ENCODE peak calls at places on chromosome 16, in eight cellular contexts. E, U, A, X, C, V, T and D are unnamed samples.
A peak's percentile ranks its signal among the peaks of the same experiment; 100 is the strongest.

GRCh38 chr16:30335598-30336474 is 19.3 kb downstream of the CD2BP2 start:
- DNase-seq in E (peak; percentile 28), U (no peak), A (peak; percentile 40), X (no peak), C (no peak), V (no peak), T (no peak), D (no peak)

GRCh38 chr16:76428858-76429257 is 151.7 kb downstream of the CNTNAP4 start:
- DNase-seq in E (peak; percentile 39), U (no peak), A (no peak), X (no peak), C (no peak), V (no peak), T (no peak), D (no peak)

GRCh38 chr16:66262253-66263167 is 104.0 kb upstream of the CDH5 start:
- DNase-seq in E (no peak), U (peak; percentile 31), A (peak; percentile 62), X (no peak), C (no peak), V (no peak), T (no peak), D (no peak)

GRCh38 chr16:14378684-14379467 is 251.2 kb downstream of the PARN start:
- DNase-seq in E (no peak), U (no peak), A (peak; percentile 42), X (peak; percentile 86), C (no peak), V (no peak), T (no peak), D (no peak)

GRCh38 chr16:69787883-69788282 is 25.8 kb downstream of the WWP2 start:
- DNase-seq in E (no peak), U (no peak), A (no peak), X (no peak), C (no peak), V (no peak), T (no peak), D (no peak)

GRCh38 chr16:64997121-64997520 is 124.7 kb downstream of the CDH11 start:
- DNase-seq in E (no peak), U (no peak), A (no peak), X (no peak), C (no peak), V (no peak), T (no peak), D (no peak)

GRCh38 chr16:10122546-10122945 is 59.7 kb downstream of the GRIN2A start:
- DNase-seq in E (no peak), U (no peak), A (no peak), X (peak; percentile 12), C (no peak), V (no peak), T (no peak), D (no peak)

GRCh38 chr16:35140293-35140986 is 1681.0 kb downstream of the TP53TG3F start:
- DNase-seq in E (no peak), U (no peak), A (no peak), X (no peak), C (no peak), V (no peak), T (no peak), D (no peak)

GRCh38 chr16:2422123-2422867 is 7.0 kb upstream of the CCNF start:
- DNase-seq in E (no peak), U (no peak), A (no peak), X (no peak), C (no peak), V (no peak), T (no peak), D (no peak)

GRCh38 chr16:35750701-35751104 is 2291.3 kb downstream of the TP53TG3F start:
- DNase-seq in E (no peak), U (no peak), A (no peak), X (no peak), C (no peak), V (no peak), T (no peak), D (no peak)

GRCh38 chr16:27242868-27243590 is 25.5 kb downstream of the NSMCE1 start:
- DNase-seq in E (peak; percentile 2), U (peak; percentile 25), A (peak; percentile 99), X (no peak), C (no peak), V (no peak), T (no peak), D (peak; percentile 97)

GRCh38 chr16:76444823-76445222 is 167.6 kb downstream of the CNTNAP4 start:
- DNase-seq in E (no peak), U (no peak), A (no peak), X (no peak), C (no peak), V (no peak), T (no peak), D (no peak)